ENCODE peak calls at places on chromosomes 4 and X, in seven cellular contexts. S, N, Z, E, H, C and O are unnamed samples.

GRCh38 chr4:10086506-10087120 is 30.0 kb downstream of the WDR1 start:
- DNase-seq in N (peak; percentile 26), H (peak; percentile 51), E (no peak), S (no peak), Z (no peak), C (no peak), O (no peak)

GRCh38 chr4:137952116-137952515 is 290.0 kb downstream of the SLC7A11 start:
- DNase-seq in Z (no peak), S (no peak), E (no peak), C (no peak), N (no peak), H (no peak), O (no peak)

GRCh38 chrX:13189380-13189779 is 130.5 kb downstream of the ATXN3L start:
- DNase-seq in N (no peak), C (no peak), H (no peak), E (no peak), Z (no peak), S (no peak), O (no peak)

GRCh38 chrX:134144231-134144630 is 92.8 kb upstream of the CCDC160 start:
- DNase-seq in C (no peak), N (no peak), S (peak; percentile 0), E (peak; percentile 1), H (no peak), Z (no peak), O (no peak)

GRCh38 chr4:143558823-143559756 is 45.6 kb downstream of the SMARCA5 start:
- DNase-seq in S (peak; percentile 88), E (peak; percentile 20), N (peak; percentile 40), C (peak; percentile 35), H (peak; percentile 88), Z (no peak), O (peak; percentile 35)

GRCh38 chrX:43269201-43269600 is 386.9 kb upstream of the MAOA start:
- DNase-seq in C (no peak), E (no peak), Z (no peak), H (no peak), S (no peak), N (no peak), O (no peak)

GRCh38 chr4:189200346-189200745 is 740.3 kb upstream of the FRG1 start:
- DNase-seq in E (no peak), S (no peak), Z (no peak), H (no peak), N (no peak), C (no peak), O (no peak)

GRCh38 chrX:4588056-4588455 is 874.6 kb upstream of the PRKX start:
- DNase-seq in S (no peak), H (no peak), N (no peak), Z (no peak), C (no peak), E (no peak), O (no peak)

GRCh38 chrX:13699183-13699826 is 10.4 kb downstream of the RAB9A start:
- DNase-seq in N (no peak), H (no peak), Z (no peak), C (no peak), S (peak; percentile 75), E (peak; percentile 23), O (no peak)

GRCh38 chr4:8818063-8818881 is 53.4 kb downstream of the HMX1 start:
- DNase-seq in S (no peak), H (peak; percentile 40), E (no peak), Z (peak; percentile 60), N (no peak), C (no peak), O (no peak)

GRCh38 chrX:2497961-2498780 is 2.6 kb downstream of the DHRSX start:
- DNase-seq in C (no peak), S (no peak), H (peak; percentile 54), Z (no peak), E (peak; percentile 23), N (no peak), O (no peak)

GRCh38 chr4:14196141-14196540 is 568.6 kb upstream of the BOD1L1 start:
- DNase-seq in Z (no peak), N (peak; percentile 20), H (peak; percentile 64), C (no peak), S (peak; percentile 3), E (peak; percentile 69), O (no peak)

GRCh38 chr4:60201052-60201673 is 999.0 kb upstream of the ADGRL3 start:
- DNase-seq in C (no peak), E (peak; percentile 28), Z (no peak), H (no peak), N (no peak), S (peak; percentile 73), O (peak; percentile 1)

GRCh38 chr4:24850669-24851068 is 55.3 kb downstream of the SOD3 start:
- DNase-seq in C (peak; percentile 84), E (peak; percentile 94), H (no peak), Z (no peak), S (no peak), N (no peak), O (no peak)

DNA sequence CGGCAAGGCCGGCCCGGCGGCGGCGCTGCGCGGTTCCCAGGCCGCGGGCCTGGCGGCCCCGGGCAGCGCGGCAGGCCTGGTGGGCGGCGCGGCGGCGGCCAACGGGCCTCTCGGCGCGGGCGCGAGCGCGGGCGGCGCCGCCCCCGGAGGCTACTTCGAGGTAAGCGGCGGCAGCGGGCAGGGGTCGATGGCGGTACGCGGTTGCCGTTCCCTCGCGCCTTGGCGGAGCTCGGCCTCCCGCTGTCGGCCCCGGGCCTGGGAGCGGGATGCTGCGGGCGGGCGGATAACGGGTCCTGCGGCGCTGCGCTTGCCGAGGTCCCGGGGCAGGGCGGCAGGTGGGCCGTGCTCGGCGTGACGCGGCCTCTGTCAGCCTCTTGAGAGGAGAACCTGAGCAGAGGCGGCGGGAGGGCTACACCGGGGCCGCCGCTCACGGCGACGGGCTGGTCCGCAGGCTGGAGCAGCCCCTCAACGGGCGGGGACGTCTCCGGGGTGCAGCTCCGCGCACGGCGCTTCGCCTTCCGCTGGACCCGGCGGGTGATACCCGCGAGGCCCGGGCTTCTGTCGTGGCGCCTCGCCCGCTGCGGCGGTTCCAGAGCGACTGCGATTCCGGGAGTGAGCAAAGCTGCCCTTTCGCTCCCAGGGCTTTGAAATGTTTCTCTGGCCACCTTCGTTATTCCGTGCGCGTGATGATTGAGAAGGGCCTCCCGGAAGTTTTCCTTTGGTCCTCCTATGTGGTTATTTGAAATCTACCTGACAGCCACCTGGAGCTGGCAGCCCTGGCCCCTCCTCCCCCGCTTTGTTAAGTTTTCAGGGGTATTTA is 774 bp downstream of the FAM193A start:
- DNase-seq in C (peak; percentile 29), H (peak; percentile 71), S (peak; percentile 89), E (peak; percentile 24), Z (no peak), N (peak; percentile 63), O (no peak)
- TF ChIP-seq POLR2A in C (no peak), H (peak; percentile 31), S (peak; percentile 35), E (no peak), Z (no peak), N (no peak), O (no peak)

GRCh38 chr4:186725422-186726149 is 1.9 kb upstream of the FAT1 start:
- DNase-seq in Z (no peak), N (peak; percentile 75), C (peak; percentile 70), H (peak; percentile 84), E (peak; percentile 88), S (peak; percentile 82), O (peak; percentile 7)

GRCh38 chr4:186724048-186724860 is 598 bp upstream of the FAT1 start:
- DNase-seq in S (peak; percentile 50), N (peak; percentile 69), E (peak; percentile 49), H (peak; percentile 79), Z (no peak), C (peak; percentile 25), O (peak; percentile 19)

GRCh38 chr4:186722856-186723206 is 825 bp downstream of the FAT1 start:
- DNase-seq in H (no peak), Z (no peak), E (no peak), N (no peak), C (no peak), S (no peak), O (no peak)

GRCh38 chr4:186724861-186725419 is 1.3 kb upstream of the FAT1 start:
- DNase-seq in C (no peak), E (peak; percentile 40), H (no peak), S (peak; percentile 19), N (no peak), Z (no peak), O (peak; percentile 13)

GRCh38 chr4:186723207-186724047 is at the start of gene FAT1:
- DNase-seq in Z (no peak), S (peak; percentile 84), H (peak; percentile 73), C (peak; percentile 58), E (peak; percentile 71), N (peak; percentile 79), O (peak; percentile 15)
- TF ChIP-seq POLR2A in Z (peak; percentile 33), S (no peak), H (peak; percentile 84), C (peak; percentile 31), E (peak; percentile 82), N (no peak), O (no peak)

DNA sequence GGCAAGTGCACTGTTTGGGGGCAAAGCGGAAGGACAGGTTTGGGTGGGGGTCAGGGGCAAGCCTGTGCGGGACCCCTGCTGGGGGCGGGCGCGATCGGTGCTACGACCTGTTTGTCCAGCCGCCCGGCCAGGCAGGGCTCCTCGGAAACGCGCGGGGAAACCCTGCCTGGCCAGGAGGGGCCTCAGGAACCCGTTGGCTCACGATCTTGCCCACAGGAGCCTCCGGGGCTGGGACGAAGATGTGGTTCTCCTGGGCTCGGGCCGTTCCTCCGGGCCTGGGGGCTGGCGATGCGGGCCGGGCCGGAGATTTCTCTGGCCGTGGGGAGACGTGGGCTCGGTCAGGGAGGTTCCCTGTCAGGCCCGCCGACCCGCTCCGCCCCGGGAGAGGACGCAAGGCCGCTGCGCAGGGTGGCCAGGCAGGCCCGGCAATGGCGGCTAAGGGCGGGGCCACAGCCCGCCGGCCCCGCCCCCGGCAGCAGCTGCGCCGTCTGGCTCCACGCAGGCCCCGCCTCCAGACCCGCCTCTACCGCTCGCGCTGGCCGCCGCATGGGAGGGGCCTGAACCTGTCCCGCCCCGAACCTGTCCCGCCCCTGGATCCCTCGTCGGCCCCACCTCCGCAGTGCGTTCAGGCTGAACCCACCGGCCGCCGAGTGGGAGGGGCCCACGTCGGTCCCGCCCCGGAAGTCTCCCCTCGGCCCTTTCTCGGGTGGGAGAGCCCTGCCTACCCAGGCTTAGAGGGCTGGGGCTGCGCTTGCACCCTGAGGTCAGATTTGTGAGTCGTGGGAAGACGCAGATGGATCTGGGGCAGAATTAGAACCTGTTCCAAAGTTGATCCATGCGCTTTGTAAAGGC is at the start of gene FAM3A:
- DNase-seq in N (peak; percentile 95), C (peak; percentile 94), S (peak; percentile 96), E (peak; percentile 85), Z (peak; percentile 95), H (peak; percentile 98), O (peak; percentile 67)
- TF ChIP-seq POLR2A in N (peak; percentile 95), C (peak; percentile 59), S (peak; percentile 82), E (peak; percentile 71), Z (peak; percentile 73), H (peak; percentile 82), O (peak; percentile 63)

GRCh38 chr4:77859256-77859655 is 3.4 kb upstream of the MRPL1 start:
- DNase-seq in S (no peak), H (no peak), E (no peak), N (no peak), C (no peak), Z (no peak), O (no peak)

GRCh38 chr4:77852892-77853495 is 9.6 kb upstream of the MRPL1 start:
- DNase-seq in E (no peak), Z (no peak), H (no peak), C (no peak), N (no peak), S (no peak), O (peak; percentile 14)

GRCh38 chr4:77849278-77849965 is 13.2 kb upstream of the MRPL1 start:
- DNase-seq in S (no peak), N (no peak), H (no peak), C (no peak), E (no peak), Z (no peak), O (no peak)

GRCh38 chr4:77856152-77856551 is 6.5 kb upstream of the MRPL1 start:
- DNase-seq in S (no peak), Z (no peak), C (no peak), N (no peak), E (no peak), H (no peak), O (no peak)

GRCh38 chr4:77854431-77855111 is 8.1 kb upstream of the MRPL1 start:
- DNase-seq in N (no peak), S (no peak), E (no peak), Z (no peak), H (no peak), C (no peak), O (no peak)
- TF ChIP-seq POLR2A in N (no peak), S (no peak), E (no peak), Z (no peak), H (peak; percentile 21), C (no peak), O (no peak)